ENCODE peak calls at places on chromosomes 5 and 9, in eight cellular contexts. One of them, this sample, is unnamed.

GRCh38 chr5:2833513-2833912 is 82.0 kb upstream of the IRX2 start:
- DNase-seq in LoVo: no peak
- DNase-seq in RWPE1: no peak
- DNase-seq in HCEC 1CT: no peak
- DNase-seq in mesenchymal stem cell: no peak
- DNase-seq in ureter: no peak
- DNase-seq in mesenteric fat pad: no peak
- DNase-seq in posterior cingulate gyrus: no peak
- DNase-seq in this sample: no peak

GRCh38 chr5:180831139-180832080 is 28.8 kb upstream of the MGAT1 start:
- DNase-seq in LoVo: peak
- DNase-seq in RWPE1: peak
- DNase-seq in HCEC 1CT: peak
- DNase-seq in mesenchymal stem cell: peak
- DNase-seq in ureter: peak
- DNase-seq in mesenteric fat pad: peak
- DNase-seq in posterior cingulate gyrus: peak
- DNase-seq in this sample: peak

GRCh38 chr9:93250185-93250584 is 66.2 kb downstream of the WNK2 start:
- DNase-seq in LoVo: no peak
- DNase-seq in RWPE1: no peak
- DNase-seq in HCEC 1CT: no peak
- DNase-seq in mesenchymal stem cell: no peak
- DNase-seq in ureter: no peak
- DNase-seq in mesenteric fat pad: no peak
- DNase-seq in posterior cingulate gyrus: no peak
- DNase-seq in this sample: no peak

GRCh38 chr9:89603629-89604462 is 966 bp upstream of the GADD45G start:
- DNase-seq in LoVo: no peak
- DNase-seq in RWPE1: peak
- DNase-seq in HCEC 1CT: no peak
- DNase-seq in mesenchymal stem cell: peak
- DNase-seq in ureter: peak
- DNase-seq in mesenteric fat pad: peak
- DNase-seq in posterior cingulate gyrus: peak
- DNase-seq in this sample: no peak

GRCh38 chr5:5040712-5041111 is 99.4 kb upstream of the ADAMTS16 start:
- DNase-seq in LoVo: no peak
- DNase-seq in RWPE1: no peak
- DNase-seq in HCEC 1CT: no peak
- DNase-seq in mesenchymal stem cell: no peak
- DNase-seq in ureter: no peak
- DNase-seq in mesenteric fat pad: no peak
- DNase-seq in posterior cingulate gyrus: no peak
- DNase-seq in this sample: no peak

GRCh38 chr5:180034564-180034963 is 37.0 kb downstream of the RNF130 start:
- DNase-seq in LoVo: no peak
- DNase-seq in RWPE1: peak
- DNase-seq in HCEC 1CT: peak
- DNase-seq in mesenchymal stem cell: peak
- DNase-seq in ureter: no peak
- DNase-seq in mesenteric fat pad: no peak
- DNase-seq in posterior cingulate gyrus: no peak
- DNase-seq in this sample: no peak

GRCh38 chr5:179986328-179986727 is 78.6 kb upstream of the TBC1D9B start:
- DNase-seq in LoVo: no peak
- DNase-seq in RWPE1: no peak
- DNase-seq in HCEC 1CT: no peak
- DNase-seq in mesenchymal stem cell: no peak
- DNase-seq in ureter: no peak
- DNase-seq in mesenteric fat pad: no peak
- DNase-seq in posterior cingulate gyrus: no peak
- DNase-seq in this sample: no peak

GRCh38 chr9:88776717-88777497 is 214.4 kb upstream of the S1PR3 start:
- DNase-seq in LoVo: no peak
- DNase-seq in RWPE1: peak
- DNase-seq in HCEC 1CT: peak
- DNase-seq in mesenchymal stem cell: peak
- DNase-seq in ureter: no peak
- DNase-seq in mesenteric fat pad: no peak
- DNase-seq in posterior cingulate gyrus: no peak
- DNase-seq in this sample: peak

GRCh38 chr9:1005043-1005667 is 28.7 kb downstream of the DMRT3 start:
- DNase-seq in LoVo: peak
- DNase-seq in RWPE1: peak
- DNase-seq in HCEC 1CT: peak
- DNase-seq in mesenchymal stem cell: peak
- DNase-seq in ureter: no peak
- DNase-seq in mesenteric fat pad: no peak
- DNase-seq in posterior cingulate gyrus: no peak
- DNase-seq in this sample: no peak

GRCh38 chr5:73387630-73388370 is 60.8 kb downstream of the FOXD1 start:
- DNase-seq in LoVo: no peak
- DNase-seq in RWPE1: no peak
- DNase-seq in HCEC 1CT: no peak
- DNase-seq in mesenchymal stem cell: peak
- DNase-seq in ureter: no peak
- DNase-seq in mesenteric fat pad: no peak
- DNase-seq in posterior cingulate gyrus: no peak
- DNase-seq in this sample: no peak